ENCODE peak calls at places on chromosomes 4 and X, in seven cellular contexts. N, P, R, M, H, T and K are unnamed samples.
A peak's percentile ranks its signal among the peaks of the same experiment; 100 is the strongest.

GRCh38 chr4:7323872-7324650 is 110.7 kb downstream of the PSAPL1 start:
- DNase-seq in N (no peak), P (no peak), R (peak; percentile 35), M (peak; percentile 76), H (no peak), T (no peak), K (peak; percentile 55)

GRCh38 chr4:37825943-37826281 is 574 bp upstream of the PGM2 start:
- DNase-seq in N (no peak), P (no peak), R (no peak), M (no peak), H (no peak), T (peak; percentile 17), K (no peak)

GRCh38 chr4:46390353-46391058 is 578 bp upstream of the GABRA2 start:
- DNase-seq in N (no peak), P (no peak), R (peak; percentile 52), M (peak; percentile 59), H (no peak), T (no peak), K (no peak)

GRCh38 chr4:133618963-133619362 is 469.9 kb downstream of the PCDH10 start:
- DNase-seq in N (no peak), P (no peak), R (no peak), M (no peak), H (no peak), T (no peak), K (no peak)

GRCh38 chrX:110268875-110269274 is 49.0 kb downstream of the AMMECR1 start:
- DNase-seq in N (no peak), P (no peak), R (no peak), M (no peak), H (no peak), T (no peak), K (no peak)

GRCh38 chr4:98828801-98829200 is 100.1 kb downstream of the EIF4E start:
- DNase-seq in N (no peak), P (no peak), R (no peak), M (no peak), H (no peak), T (no peak), K (no peak)

GRCh38 chr4:73871911-73872310 is 2.7 kb downstream of the CXCL1 start:
- DNase-seq in N (no peak), P (no peak), R (no peak), M (no peak), H (no peak), T (no peak), K (no peak)

GRCh38 chr4:115113382-115114106 is at the start of gene NDST4:
- DNase-seq in N (no peak), P (no peak), R (no peak), M (no peak), H (no peak), T (no peak), K (no peak)

GRCh38 chr4:44210750-44211149 is 237.9 kb downstream of the KCTD8 start:
- DNase-seq in N (no peak), P (no peak), R (no peak), M (no peak), H (no peak), T (no peak), K (no peak)

GRCh38 chrX:20438871-20439526 is 172.3 kb upstream of the RPS6KA3 start:
- DNase-seq in N (no peak), P (no peak), R (no peak), M (no peak), H (no peak), T (no peak), K (no peak)

GRCh38 chr4:75180790-75181776 is 248.2 kb downstream of the PARM1 start:
- DNase-seq in N (no peak), P (peak; percentile 95), R (no peak), M (no peak), H (no peak), T (peak; percentile 17), K (no peak)

GRCh38 chr4:26157541-26157940 is 163.3 kb upstream of the RBPJ start:
- DNase-seq in N (no peak), P (no peak), R (no peak), M (no peak), H (peak; percentile 54), T (no peak), K (no peak)

GRCh38 chr4:44326716-44327115 is 121.9 kb downstream of the KCTD8 start:
- DNase-seq in N (no peak), P (no peak), R (no peak), M (no peak), H (no peak), T (no peak), K (no peak)

GRCh38 chr4:39435875-39436563 is 22.7 kb downstream of the RPL9 start:
- DNase-seq in N (no peak), P (no peak), R (no peak), M (no peak), H (no peak), T (no peak), K (no peak)

GRCh38 chr4:99013402-99013843 is 17.9 kb downstream of the METAP1 start:
- DNase-seq in N (no peak), P (no peak), R (no peak), M (no peak), H (peak; percentile 4), T (peak; percentile 41), K (no peak)

GRCh38 chr4:143668930-143669553 is 31.4 kb downstream of the FREM3 start:
- DNase-seq in N (no peak), P (peak; percentile 63), R (no peak), M (no peak), H (no peak), T (no peak), K (no peak)

GRCh38 chr4:151887151-151887815 is 126.5 kb upstream of the GATB start:
- DNase-seq in N (no peak), P (no peak), R (no peak), M (no peak), H (no peak), T (no peak), K (no peak)

GRCh38 chrX:97328853-97329252 is 445.1 kb downstream of the RPA4 start:
- DNase-seq in N (no peak), P (no peak), R (no peak), M (no peak), H (no peak), T (no peak), K (no peak)

GRCh38 chr4:4541040-4541631 is 712 bp downstream of the STX18 start:
- DNase-seq in N (no peak), P (peak; percentile 37), R (no peak), M (no peak), H (peak; percentile 65), T (peak; percentile 16), K (no peak)

GRCh38 chr4:164508126-164508525 is 245.8 kb upstream of the SMIM31 start:
- DNase-seq in N (no peak), P (no peak), R (no peak), M (no peak), H (no peak), T (no peak), K (no peak)

GRCh38 chr4:7166981-7167700 is 25.2 kb upstream of the SORCS2 start:
- DNase-seq in N (no peak), P (no peak), R (peak; percentile 72), M (no peak), H (no peak), T (no peak), K (no peak)

GRCh38 chrX:69263421-69263820 is 98.2 kb upstream of the PJA1 start:
- DNase-seq in N (no peak), P (no peak), R (no peak), M (no peak), H (no peak), T (no peak), K (no peak)

GRCh38 chrX:39574178-39574577 is 523.6 kb downstream of the BCOR start:
- DNase-seq in N (no peak), P (no peak), R (no peak), M (no peak), H (no peak), T (no peak), K (no peak)

DNA sequence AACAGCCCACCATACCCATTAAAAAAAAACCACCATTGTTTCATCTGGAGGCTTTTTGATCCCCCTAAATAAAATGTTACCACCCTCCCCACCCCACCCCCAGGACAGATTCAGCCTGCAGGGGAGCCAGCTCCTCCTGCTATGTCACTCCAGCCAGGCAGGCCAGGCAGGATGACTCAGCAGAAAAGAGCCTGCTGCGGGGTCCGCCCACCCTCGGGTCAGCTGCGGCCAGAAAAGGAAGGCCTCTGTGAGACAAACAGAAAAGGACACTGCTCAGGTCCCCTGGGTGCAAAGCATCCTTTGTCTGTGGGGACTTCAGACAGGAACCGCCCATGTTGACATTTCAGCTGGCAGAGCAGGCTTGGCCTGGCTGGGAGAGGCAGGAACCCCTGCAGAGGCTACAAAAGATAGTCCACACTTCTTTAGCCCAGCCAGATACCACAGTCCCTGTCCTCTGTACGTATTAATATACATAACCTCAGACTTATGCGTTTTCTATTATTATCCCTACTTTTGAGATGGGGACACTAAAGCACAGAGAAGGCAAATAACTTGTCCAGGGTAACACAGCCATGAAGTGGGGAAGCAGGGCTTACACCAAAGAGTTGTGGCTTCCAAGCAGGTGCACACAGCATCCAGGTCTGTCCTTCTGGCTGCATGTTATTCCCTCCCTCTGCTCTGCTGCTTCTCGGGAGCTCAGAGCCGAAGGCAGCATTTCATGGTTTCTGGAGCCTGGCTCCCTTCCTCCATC is 147.7 kb downstream of the CPEB2 start:
- DNase-seq in N (peak; percentile 81), P (peak; percentile 53), R (peak; percentile 86), M (peak; percentile 94), H (peak; percentile 76), T (peak; percentile 84), K (no peak)
- TF ChIP-seq CTCF in N (no peak), P (no peak), R (no peak), M (no peak), H (peak; percentile 17), T (no peak), K (no peak)

GRCh38 chr4:119518915-119519410 is 109.6 kb downstream of the PDE5A start:
- DNase-seq in N (no peak), P (no peak), R (no peak), M (no peak), H (no peak), T (no peak), K (no peak)
- H3K36me3 ChIP-seq in N (no peaks in the 10 kb centered on the region), P (no peaks in the 10 kb centered on the region), R (no peaks in the 10 kb centered on the region), M (peaks cover 6% of the 10 kb centered on the region), H (peaks cover 34% of the 10 kb centered on the region), T (peaks cover 24% of the 10 kb centered on the region), K (peaks cover 6% of the 10 kb centered on the region)

GRCh38 chrX:137431693-137432488 is 134.0 kb upstream of the ZIC3 start:
- DNase-seq in N (no peak), P (no peak), R (no peak), M (no peak), H (no peak), T (no peak), K (no peak)

GRCh38 chrX:137430301-137430700 is 135.6 kb upstream of the ZIC3 start:
- DNase-seq in N (no peak), P (no peak), R (no peak), M (no peak), H (no peak), T (no peak), K (no peak)

GRCh38 chrX:137430984-137431475 is 134.9 kb upstream of the ZIC3 start:
- DNase-seq in N (no peak), P (no peak), R (no peak), M (no peak), H (no peak), T (no peak), K (no peak)

GRCh38 chrX:137428777-137429564 is 137.0 kb upstream of the ZIC3 start:
- DNase-seq in N (no peak), P (no peak), R (no peak), M (peak; percentile 52), H (no peak), T (no peak), K (no peak)

GRCh38 chrX:137432609-137433008 is 133.3 kb upstream of the ZIC3 start:
- DNase-seq in N (no peak), P (peak; percentile 64), R (no peak), M (no peak), H (no peak), T (no peak), K (no peak)
- TF ChIP-seq CTCF in N (no peak), P (peak; percentile 64), R (peak; percentile 12), M (peak; percentile 18), H (no peak), T (no peak), K (no peak)

GRCh38 chr4:1221155-1221870 is 27.6 kb downstream of the CTBP1 start:
- DNase-seq in N (no peak), P (no peak), R (no peak), M (no peak), H (no peak), T (no peak), K (no peak)
- H3K36me3 ChIP-seq in N (no peaks in the 10 kb centered on the region), P (peaks cover 38% of the 10 kb centered on the region), R (no peaks in the 10 kb centered on the region), M (peaks cover 12% of the 10 kb centered on the region), H (peaks cover 69% of the 10 kb centered on the region), T (peaks cover 62% of the 10 kb centered on the region), K (peaks cover 15% of the 10 kb centered on the region)